ENCODE peak calls at places on chromosome 5, in four cellular contexts. O is fibroblast of lung; G is naive thymus-derived CD4-positive, alpha-beta T cell; X is tibial artery. A is an unnamed sample.
A peak's percentile ranks its signal among the peaks of the same experiment; 100 is the strongest.

GRCh38 chr5:175467983-175468698 is 10.2 kb upstream of the SFXN1 start:
- DNase-seq in O (no peak), G (no peak), X (no peak), A (no peak)

GRCh38 chr5:94968507-94969095 is 316.3 kb downstream of the MCTP1 start:
- DNase-seq in O (peak; percentile 59), G (peak; percentile 32), X (no peak), A (no peak)

GRCh38 chr5:143488372-143488771 is 84.9 kb upstream of the NR3C1 start:
- DNase-seq in O (no peak), G (no peak), X (no peak), A (no peak)

GRCh38 chr5:535781-536698 is 11.8 kb upstream of the SLC9A3 start:
- DNase-seq in O (no peak), G (no peak), X (no peak), A (no peak)

GRCh38 chr5:140883373-140883772 is 1.4 kb downstream of the PCDHA13 start:
- DNase-seq in O (no peak), G (no peak), X (no peak), A (no peak)

GRCh38 chr5:146081685-146082084 is 23.7 kb downstream of the PLAC8L1 start:
- DNase-seq in O (no peak), G (no peak), X (no peak), A (no peak)

GRCh38 chr5:116938488-116938887 is 363.9 kb upstream of the SEMA6A start:
- DNase-seq in O (no peak), G (no peak), X (no peak), A (no peak)

GRCh38 chr5:25027016-25027415 is 382.2 kb upstream of the CDH10 start:
- DNase-seq in O (no peak), G (no peak), X (no peak), A (no peak)

GRCh38 chr5:43014522-43014921 is 25.6 kb downstream of the ANXA2R start:
- DNase-seq in O (no peak), G (no peak), X (no peak), A (no peak)

GRCh38 chr5:82356808-82357671 is 78.9 kb upstream of the RPS23 start:
- DNase-seq in O (peak; percentile 100), G (peak; percentile 81), X (peak; percentile 86), A (peak; percentile 83)

GRCh38 chr5:22314548-22314947 is 538.6 kb downstream of the CDH12 start:
- DNase-seq in O (no peak), G (no peak), X (no peak), A (no peak)

GRCh38 chr5:139344177-139344576 is 2.5 kb downstream of the PAIP2 start:
- DNase-seq in O (no peak), G (no peak), X (no peak), A (no peak)

GRCh38 chr5:65961644-65962043 is 35.3 kb downstream of the ERBIN start:
- DNase-seq in O (peak; percentile 79), G (no peak), X (no peak), A (no peak)

GRCh38 chr5:71825992-71826391 is 106.9 kb downstream of the CARTPT start:
- DNase-seq in O (no peak), G (no peak), X (no peak), A (no peak)

GRCh38 chr5:175868996-175869638 is 2.3 kb upstream of the CPLX2 start:
- DNase-seq in O (no peak), G (no peak), X (no peak), A (no peak)

GRCh38 chr5:135332519-135333150 is 66.4 kb downstream of the MACROH2A1 start:
- DNase-seq in O (peak; percentile 57), G (peak; percentile 51), X (no peak), A (no peak)

GRCh38 chr5:123673107-123673506 is 161.1 kb downstream of the CSNK1G3 start:
- DNase-seq in O (no peak), G (no peak), X (no peak), A (no peak)

GRCh38 chr5:72427488-72428437 is 79.4 kb downstream of the ZNF366 start:
- DNase-seq in O (peak; percentile 70), G (no peak), X (no peak), A (no peak)

GRCh38 chr5:110790673-110791072 is 51.9 kb downstream of the SLC25A46 start:
- DNase-seq in O (peak; percentile 63), G (no peak), X (no peak), A (no peak)

GRCh38 chr5:156147251-156147947 is 179.6 kb upstream of the SGCD start:
- DNase-seq in O (peak; percentile 77), G (no peak), X (no peak), A (no peak)

GRCh38 chr5:14667290-14667689 is 2.8 kb downstream of the OTULIN start:
- DNase-seq in O (no peak), G (no peak), X (no peak), A (no peak)

GRCh38 chr5:175778951-175779475 is 92.4 kb upstream of the CPLX2 start:
- DNase-seq in O (peak; percentile 21), G (no peak), X (no peak), A (no peak)

GRCh38 chr5:150486402-150487198 is 21.3 kb upstream of the NDST1 start:
- DNase-seq in O (peak; percentile 65), G (peak; percentile 59), X (peak; percentile 79), A (peak; percentile 77)

GRCh38 chr5:36878421-36879088 is 2.0 kb downstream of the NIPBL start:
- DNase-seq in O (peak; percentile 71), G (no peak), X (no peak), A (no peak)

GRCh38 chr5:93035194-93035593 is 545.8 kb downstream of the NR2F1-AS1 start:
- DNase-seq in O (peak; percentile 25), G (no peak), X (no peak), A (no peak)

GRCh38 chr5:157540707-157541451 is 34.7 kb downstream of the ADAM19 start:
- DNase-seq in O (peak; percentile 87), G (no peak), X (peak; percentile 75), A (peak; percentile 77)

GRCh38 chr5:54902817-54903473 is 82.4 kb downstream of the ESM1 start:
- DNase-seq in O (peak; percentile 72), G (peak; percentile 19), X (no peak), A (no peak)

GRCh38 chr5:109192543-109193281 is 217.1 kb downstream of the PJA2 start:
- DNase-seq in O (no peak), G (no peak), X (no peak), A (no peak)

GRCh38 chr5:14739538-14739937 is 75.0 kb downstream of the OTULIN start:
- DNase-seq in O (peak; percentile 61), G (no peak), X (no peak), A (no peak)

GRCh38 chr5:124649548-124650501 is 96.6 kb downstream of the ZNF608 start:
- DNase-seq in O (peak; percentile 97), G (peak; percentile 79), X (peak; percentile 76), A (peak; percentile 90)

GRCh38 chr5:96652769-96653455 is 9.3 kb upstream of the CAST start:
- DNase-seq in O (peak; percentile 57), G (no peak), X (no peak), A (no peak)

GRCh38 chr5:8456846-8457186 is 587.9 kb downstream of the MTRR start:
- DNase-seq in O (no peak), G (no peak), X (no peak), A (no peak)

GRCh38 chr5:61010759-61011460 is 65.9 kb downstream of the NDUFAF2 start:
- DNase-seq in O (no peak), G (no peak), X (no peak), A (no peak)

GRCh38 chr5:177429248-177430045 is 3.0 kb downstream of the GRK6 start:
- DNase-seq in O (no peak), G (peak; percentile 83), X (no peak), A (peak; percentile 93)

GRCh38 chr5:127292030-127292735 is 1.6 kb downstream of the MEGF10 start:
- DNase-seq in O (no peak), G (no peak), X (no peak), A (no peak)
- H3K4me3 ChIP-seq in O (no peak overlapping the region), G (no peak overlapping the region), X (no peak overlapping the region), A (no peak overlapping the region)

DNA sequence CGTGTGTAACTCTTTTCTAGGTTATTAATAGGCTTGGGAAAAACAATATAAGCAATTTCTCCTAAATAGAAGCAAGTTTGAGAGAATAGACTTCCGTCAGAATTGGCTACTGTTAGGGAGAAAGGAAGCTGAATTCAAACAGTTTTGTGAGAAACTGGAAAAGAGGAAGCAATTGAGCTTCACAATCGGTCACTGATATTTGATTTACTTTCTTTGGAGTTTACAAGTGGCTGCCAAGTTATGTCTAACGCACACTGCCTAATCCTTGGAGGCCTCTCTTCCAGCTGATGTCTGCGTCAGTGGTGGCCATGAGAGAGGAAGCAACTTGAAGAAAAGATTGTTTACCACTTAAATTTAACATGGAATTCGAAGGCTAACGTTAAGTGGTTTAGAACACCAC is 319.5 kb downstream of the ADGRV1 start:
- DNase-seq in O (no peak), G (no peak), X (no peak), A (no peak)
- H3K27ac ChIP-seq in O (no peak overlapping the region), G (no peak overlapping the region), X (no peak overlapping the region), A (peak overlapping the region; percentile 53)

DNA sequence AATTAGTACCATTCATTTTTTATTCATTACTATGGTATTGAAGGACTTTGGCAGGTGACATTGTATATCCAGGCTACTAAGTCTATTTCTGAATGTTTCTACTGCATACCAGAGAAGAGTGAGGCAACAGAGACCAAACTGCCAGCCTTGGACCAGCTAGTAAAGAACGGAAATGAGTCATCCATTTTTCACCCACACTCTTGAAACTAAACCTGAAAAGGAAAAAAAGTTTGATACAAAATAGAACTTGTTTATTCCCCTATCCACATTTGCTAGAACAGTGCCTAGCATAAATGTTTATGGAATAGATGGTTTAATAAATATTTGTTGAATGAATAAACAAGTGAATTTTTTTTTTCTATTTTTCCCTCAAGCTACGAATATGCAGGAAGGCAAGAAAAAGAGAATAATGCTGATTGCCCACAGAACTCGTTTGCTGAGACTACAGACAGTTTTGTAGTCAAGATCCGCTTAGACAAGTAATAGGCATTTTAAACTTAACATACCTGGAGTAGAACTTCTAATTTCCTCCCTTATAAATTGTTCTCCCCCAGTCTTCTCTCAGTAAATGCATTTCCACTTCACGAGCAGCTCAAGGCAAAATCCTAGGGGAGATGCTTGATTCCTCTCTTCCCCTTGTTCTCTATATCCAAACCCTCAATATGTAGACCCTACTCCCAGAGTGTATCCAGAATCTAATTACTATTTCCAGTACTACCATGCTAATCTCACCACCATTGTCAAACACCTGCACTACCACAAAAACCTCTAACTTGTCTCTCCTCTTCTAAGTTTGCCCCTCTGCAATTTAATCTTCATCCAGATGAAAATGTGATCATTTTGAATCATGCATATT is 146.1 kb upstream of the RASA1 start:
- DNase-seq in O (peak; percentile 94), G (peak; percentile 12), X (peak; percentile 66), A (no peak)
- H3K4me3 ChIP-seq in O (no peak overlapping the region), G (peak overlapping the region; percentile 24), X (no peak overlapping the region), A (no peak overlapping the region)

DNA sequence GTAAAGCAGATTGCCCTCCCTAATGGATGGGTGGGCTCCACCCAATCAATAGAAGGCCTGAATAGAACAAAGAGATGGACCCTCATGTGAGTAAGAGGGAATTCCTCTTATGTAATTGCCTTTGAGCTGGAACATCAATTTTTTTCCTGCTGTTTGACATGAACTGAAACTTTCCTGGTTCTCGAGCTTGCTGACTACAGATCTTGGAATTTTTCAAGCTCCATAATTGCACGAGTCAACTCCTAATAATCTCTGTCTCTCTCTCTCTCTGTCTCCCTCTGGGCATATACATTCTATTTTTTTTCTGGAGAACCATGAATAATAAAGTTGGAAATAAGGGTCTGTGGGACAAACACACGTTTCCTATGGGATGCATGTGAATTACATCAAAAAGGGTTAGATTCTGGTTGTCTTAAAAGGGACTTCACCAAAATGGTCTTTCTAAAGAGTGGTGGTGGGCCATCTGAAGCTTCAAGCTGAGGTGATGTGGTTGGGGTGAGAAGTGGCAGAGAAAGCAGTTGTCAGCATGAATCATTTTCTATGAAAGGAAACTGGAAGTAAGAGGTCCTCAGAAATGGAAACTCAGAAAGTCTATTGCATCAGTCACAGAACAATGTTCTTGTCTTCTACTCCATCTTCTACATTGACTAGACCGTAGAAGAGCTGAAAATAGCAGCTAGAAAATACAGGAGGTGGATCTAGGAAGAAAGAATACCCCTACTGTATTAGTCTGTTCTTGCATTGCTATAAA is 47.0 kb upstream of the HOMER1 start:
- DNase-seq in O (peak; percentile 61), G (no peak), X (no peak), A (no peak)
- H3K27ac ChIP-seq in O (no peak overlapping the region), G (no peak overlapping the region), X (no peak overlapping the region), A (no peak overlapping the region)

GRCh38 chr5:91098581-91098980 is 284.5 kb downstream of the ARRDC3 start:
- DNase-seq in O (no peak), G (no peak), X (no peak), A (no peak)
- H3K4me3 ChIP-seq in O (no peak overlapping the region), G (no peak overlapping the region), X (no peak overlapping the region), A (no peak overlapping the region)